ENCODE peak calls at places on chromosomes 4 and X, in four cellular contexts. V, T, Q and C are unnamed samples.
A peak's percentile ranks its signal among the peaks of the same experiment; 100 is the strongest.

GRCh38 chrX:129980043-129980442 is 2.4 kb upstream of the BCORL1 start:
- DNase-seq in V (no peak), T (no peak), Q (no peak), C (no peak)

GRCh38 chrX:96211953-96212352 is 472.7 kb upstream of the DIAPH2 start:
- DNase-seq in V (no peak), T (no peak), Q (no peak), C (no peak)

GRCh38 chr4:168893807-168894206 is 116.2 kb downstream of the CBR4 start:
- DNase-seq in V (no peak), T (no peak), Q (no peak), C (no peak)

GRCh38 chr4:73080789-73081188 is 11.3 kb upstream of the COX18 start:
- DNase-seq in V (no peak), T (no peak), Q (no peak), C (no peak)

GRCh38 chr4:108690738-108691137 is 40.3 kb downstream of the OSTC start:
- DNase-seq in V (no peak), T (no peak), Q (no peak), C (no peak)

GRCh38 chrX:152637649-152638442 is at the start of gene GABRQ:
- DNase-seq in V (peak; percentile 5), T (peak; percentile 89), Q (no peak), C (no peak)

GRCh38 chrX:105480646-105481310 is 260.3 kb upstream of the TEX13A start:
- DNase-seq in V (no peak), T (no peak), Q (no peak), C (no peak)

GRCh38 chr4:68962868-68963267 is 11.3 kb upstream of the UGT2A3 start:
- DNase-seq in V (no peak), T (no peak), Q (no peak), C (no peak)

GRCh38 chrX:18415386-18415785 is 10.0 kb upstream of the CDKL5 start:
- DNase-seq in V (no peak), T (no peak), Q (no peak), C (no peak)

GRCh38 chr4:149264093-149264733 is 551.4 kb downstream of the IQCM start:
- DNase-seq in V (no peak), T (peak; percentile 31), Q (peak; percentile 4), C (peak; percentile 50)

GRCh38 chr4:17511041-17511949 is 595 bp downstream of the QDPR start:
- DNase-seq in V (peak; percentile 28), T (peak; percentile 61), Q (no peak), C (peak; percentile 46)

GRCh38 chr4:54495641-54496040 is 162.1 kb upstream of the KIT start:
- DNase-seq in V (no peak), T (no peak), Q (no peak), C (no peak)

GRCh38 chrX:38273453-38273852 is 52.8 kb upstream of the SRPX start:
- DNase-seq in V (no peak), T (no peak), Q (peak; percentile 8), C (no peak)

GRCh38 chrX:38277136-38277535 is 50.2 kb downstream of the RPGR start:
- DNase-seq in V (no peak), T (no peak), Q (no peak), C (no peak)

GRCh38 chrX:38276089-38276488 is 51.2 kb downstream of the RPGR start:
- DNase-seq in V (no peak), T (no peak), Q (no peak), C (no peak)

GRCh38 chrX:38277802-38278201 is 49.5 kb downstream of the RPGR start:
- DNase-seq in V (no peak), T (no peak), Q (no peak), C (peak; percentile 62)

GRCh38 chrX:38275615-38276014 is 51.7 kb downstream of the RPGR start:
- DNase-seq in V (peak; percentile 18), T (no peak), Q (peak; percentile 13), C (peak; percentile 51)
- TF ChIP-seq JUNB in V (peak; percentile 84), T (no peak), Q (peak; percentile 34), C (no peak)

GRCh38 chr4:139875456-139875855 is 209.8 kb downstream of the MGST2 start:
- DNase-seq in V (no peak), T (no peak), Q (no peak), C (no peak)
- TF ChIP-seq BHLHE40 in V (no peak), T (no peak), Q (no peak), C (no peak)

DNA sequence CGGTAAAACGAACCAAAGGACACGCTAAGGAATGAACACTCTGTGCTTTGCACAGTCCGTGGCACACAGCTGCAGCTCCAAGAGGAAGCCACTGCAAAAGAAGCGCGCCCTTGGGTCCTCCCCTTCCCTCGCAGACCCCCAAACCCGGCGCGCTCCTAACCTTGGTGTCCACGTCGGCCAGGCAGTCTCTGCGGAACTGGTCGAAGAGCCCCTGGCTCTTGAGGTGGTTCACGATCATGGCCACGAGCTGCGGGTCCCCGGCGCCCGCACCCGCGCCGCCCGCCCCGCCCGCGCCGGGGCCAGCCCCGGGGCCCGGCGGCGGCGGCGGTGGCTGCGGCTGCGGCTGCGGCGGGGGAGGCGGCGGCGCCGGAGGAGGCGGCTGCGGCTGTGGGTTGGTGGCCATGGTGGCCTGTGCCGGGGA is 330 bp downstream of the BOD1L1 start:
- DNase-seq in V (no peak), T (no peak), Q (no peak), C (no peak)
- TF ChIP-seq JUNB in V (no peak), T (no peak), Q (no peak), C (no peak)

DNA sequence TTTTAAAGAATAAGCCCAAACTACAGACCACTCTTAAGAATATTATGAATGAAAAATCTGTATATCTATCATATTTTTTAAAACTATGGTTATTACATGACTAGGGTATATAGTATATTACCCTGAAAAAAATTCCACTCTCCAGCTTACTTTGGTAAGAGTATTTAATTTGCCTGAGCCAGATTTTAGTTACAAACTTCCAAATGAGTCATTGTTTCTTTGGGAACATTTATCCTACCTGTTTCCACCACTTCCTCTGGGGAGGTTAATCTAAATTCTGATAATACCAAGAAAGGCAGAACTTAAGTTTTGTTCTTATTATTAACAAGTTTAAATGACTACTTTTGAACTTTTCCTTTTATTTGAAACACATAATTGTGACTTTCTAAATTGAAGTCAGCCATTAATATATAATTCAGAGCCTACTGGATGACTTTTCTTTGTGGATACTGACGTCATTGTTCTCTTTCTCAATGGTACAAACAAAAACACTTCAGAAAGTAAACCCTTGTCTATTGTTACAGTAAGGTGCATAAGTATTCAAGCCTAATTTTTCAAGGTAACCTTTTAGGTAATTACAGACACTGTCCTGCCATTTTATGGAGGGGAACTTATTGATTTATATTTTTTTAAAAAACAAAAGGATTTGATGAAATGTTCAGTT is 135.6 kb upstream of the TLL1 start:
- DNase-seq in V (no peak), T (no peak), Q (no peak), C (no peak)
- TF ChIP-seq BHLHE40 in V (no peak), T (no peak), Q (no peak), C (no peak)

GRCh38 chr4:113997206-113997605 is 17.8 kb upstream of the ARSJ start:
- DNase-seq in V (no peak), T (no peak), Q (no peak), C (no peak)
- TF ChIP-seq JUNB in V (no peak), T (no peak), Q (no peak), C (no peak)

DNA sequence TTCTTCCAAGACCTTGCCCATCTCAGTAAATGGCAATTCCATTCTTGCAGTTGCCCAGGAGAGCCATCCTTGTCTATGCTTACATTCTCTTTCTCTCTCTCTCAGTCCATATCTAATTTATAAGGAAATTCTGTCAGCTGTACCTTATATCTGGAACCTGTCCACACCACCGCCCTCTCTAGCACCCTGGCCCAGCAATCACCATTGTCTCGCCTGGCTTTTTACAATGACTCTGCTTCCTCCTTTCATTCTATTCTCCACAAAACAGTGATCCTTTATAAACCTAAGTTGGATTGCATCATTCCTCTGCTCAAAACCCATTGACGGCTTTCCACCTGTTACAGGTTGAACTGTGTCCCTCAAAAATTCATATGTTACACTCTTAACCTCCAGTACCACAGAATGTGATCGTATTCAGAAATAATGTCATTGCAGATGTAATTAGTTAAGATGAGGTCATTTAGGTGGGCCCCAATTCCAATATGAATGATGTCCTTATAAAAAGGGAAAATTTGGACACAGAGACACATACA is 31.3 kb downstream of the APBB2 start:
- DNase-seq in V (no peak), T (no peak), Q (no peak), C (no peak)
- TF ChIP-seq BHLHE40 in V (no peak), T (no peak), Q (no peak), C (no peak)